ENCODE peak calls at places on chromosome 14, in nine cellular contexts. One of them, this sample, is unnamed.

GRCh38 chr14:90398315-90398811 is 1.5 kb downstream of the CALM1 start:
- DNase-seq in K562: peak; percentile 21
- DNase-seq in hepatocyte: peak; percentile 47
- DNase-seq in GM23248: peak; percentile 64
- DNase-seq in keratinocyte: no peak
- DNase-seq in GM12878: no peak
- DNase-seq in OCI-LY7: peak; percentile 76
- DNase-seq in neural progenitor cell: peak; percentile 61
- DNase-seq in IMR-90: no peak
- DNase-seq in this sample: peak; percentile 90

GRCh38 chr14:93954900-93955891 is 21.2 kb downstream of the ASB2 start:
- DNase-seq in GM23248: no peak
- DNase-seq in GM12878: no peak
- DNase-seq in hepatocyte: no peak
- DNase-seq in OCI-LY7: peak; percentile 79
- DNase-seq in K562: no peak
- DNase-seq in keratinocyte: no peak
- DNase-seq in IMR-90: no peak
- DNase-seq in neural progenitor cell: no peak
- DNase-seq in this sample: peak; percentile 45

GRCh38 chr14:34678306-34678705 is 36.1 kb downstream of the CFL2 start:
- DNase-seq in IMR-90: no peak
- DNase-seq in K562: no peak
- DNase-seq in neural progenitor cell: no peak
- DNase-seq in keratinocyte: no peak
- DNase-seq in hepatocyte: no peak
- DNase-seq in OCI-LY7: no peak
- DNase-seq in GM23248: peak; percentile 81
- DNase-seq in GM12878: no peak
- DNase-seq in this sample: no peak

GRCh38 chr14:100339757-100340453 is 16.8 kb downstream of the SLC25A47 start:
- DNase-seq in neural progenitor cell: no peak
- DNase-seq in keratinocyte: no peak
- DNase-seq in OCI-LY7: no peak
- DNase-seq in hepatocyte: no peak
- DNase-seq in GM23248: no peak
- DNase-seq in IMR-90: no peak
- DNase-seq in GM12878: no peak
- DNase-seq in K562: no peak
- DNase-seq in this sample: peak; percentile 14

GRCh38 chr14:92925446-92925845 is 2.5 kb downstream of the CHGA start:
- DNase-seq in keratinocyte: no peak
- DNase-seq in hepatocyte: no peak
- DNase-seq in GM23248: no peak
- DNase-seq in OCI-LY7: no peak
- DNase-seq in IMR-90: no peak
- DNase-seq in GM12878: no peak
- DNase-seq in K562: no peak
- DNase-seq in neural progenitor cell: no peak
- DNase-seq in this sample: peak; percentile 80

GRCh38 chr14:67477926-67478915 is 10.3 kb downstream of the TMEM229B start:
- DNase-seq in neural progenitor cell: no peak
- DNase-seq in K562: no peak
- DNase-seq in GM12878: no peak
- DNase-seq in GM23248: no peak
- DNase-seq in OCI-LY7: no peak
- DNase-seq in IMR-90: no peak
- DNase-seq in hepatocyte: no peak
- DNase-seq in keratinocyte: no peak
- DNase-seq in this sample: no peak

GRCh38 chr14:56491299-56492285 is 88.0 kb upstream of the TMEM260 start:
- DNase-seq in keratinocyte: peak; percentile 9
- DNase-seq in OCI-LY7: peak; percentile 62
- DNase-seq in IMR-90: peak; percentile 49
- DNase-seq in GM23248: peak; percentile 61
- DNase-seq in K562: peak; percentile 12
- DNase-seq in hepatocyte: peak; percentile 81
- DNase-seq in neural progenitor cell: peak; percentile 91
- DNase-seq in GM12878: peak; percentile 11
- DNase-seq in this sample: no peak

GRCh38 chr14:73467377-73467776 is 9.0 kb upstream of the NUMB start:
- DNase-seq in GM23248: peak; percentile 87
- DNase-seq in keratinocyte: no peak
- DNase-seq in hepatocyte: no peak
- DNase-seq in neural progenitor cell: no peak
- DNase-seq in GM12878: no peak
- DNase-seq in OCI-LY7: no peak
- DNase-seq in IMR-90: peak; percentile 59
- DNase-seq in K562: peak; percentile 75
- DNase-seq in this sample: no peak

GRCh38 chr14:73634333-73634833 is 10.4 kb upstream of the DNAL1 start:
- DNase-seq in IMR-90: no peak
- DNase-seq in neural progenitor cell: peak; percentile 82
- DNase-seq in OCI-LY7: no peak
- DNase-seq in keratinocyte: no peak
- DNase-seq in K562: no peak
- DNase-seq in hepatocyte: peak; percentile 66
- DNase-seq in GM23248: peak; percentile 28
- DNase-seq in GM12878: no peak
- DNase-seq in this sample: peak; percentile 73

DNA sequence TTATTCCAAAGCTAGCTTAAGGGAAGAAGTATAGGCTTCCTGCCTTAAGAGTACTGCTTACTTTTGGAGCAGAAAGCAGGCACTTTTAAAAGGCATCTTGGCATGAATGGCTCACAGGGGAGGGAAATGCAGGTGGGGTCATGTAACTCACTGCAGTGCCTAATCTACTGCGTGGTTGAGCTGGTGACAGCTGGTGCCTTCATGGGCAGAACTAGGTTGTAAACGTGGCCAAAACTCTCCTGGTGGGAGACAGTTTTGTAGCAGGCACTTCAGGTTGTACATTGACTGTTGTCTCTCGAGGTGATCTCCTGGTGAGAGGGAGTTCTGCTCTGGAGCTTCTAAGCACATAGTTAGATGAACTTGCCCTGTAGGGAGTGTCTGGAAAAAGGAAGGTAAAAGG is 962.5 kb downstream of the DIO2 start:
- DNase-seq in hepatocyte: no peak
- DNase-seq in IMR-90: no peak
- DNase-seq in OCI-LY7: no peak
- DNase-seq in neural progenitor cell: no peak
- DNase-seq in K562: no peak
- DNase-seq in GM23248: no peak
- DNase-seq in keratinocyte: no peak
- DNase-seq in GM12878: no peak
- DNase-seq in this sample: no peak
- H2AFZ ChIP-seq in hepatocyte: no peak overlapping the region
- H2AFZ ChIP-seq in IMR-90: no peak overlapping the region
- H2AFZ ChIP-seq in OCI-LY7: no peak overlapping the region
- H2AFZ ChIP-seq in neural progenitor cell: no peak overlapping the region
- H2AFZ ChIP-seq in K562: no peak overlapping the region
- H2AFZ ChIP-seq in GM23248: no peak overlapping the region
- H2AFZ ChIP-seq in keratinocyte: no peak overlapping the region
- H2AFZ ChIP-seq in GM12878: no peak overlapping the region
- H2AFZ ChIP-seq in this sample: no peak overlapping the region

DNA sequence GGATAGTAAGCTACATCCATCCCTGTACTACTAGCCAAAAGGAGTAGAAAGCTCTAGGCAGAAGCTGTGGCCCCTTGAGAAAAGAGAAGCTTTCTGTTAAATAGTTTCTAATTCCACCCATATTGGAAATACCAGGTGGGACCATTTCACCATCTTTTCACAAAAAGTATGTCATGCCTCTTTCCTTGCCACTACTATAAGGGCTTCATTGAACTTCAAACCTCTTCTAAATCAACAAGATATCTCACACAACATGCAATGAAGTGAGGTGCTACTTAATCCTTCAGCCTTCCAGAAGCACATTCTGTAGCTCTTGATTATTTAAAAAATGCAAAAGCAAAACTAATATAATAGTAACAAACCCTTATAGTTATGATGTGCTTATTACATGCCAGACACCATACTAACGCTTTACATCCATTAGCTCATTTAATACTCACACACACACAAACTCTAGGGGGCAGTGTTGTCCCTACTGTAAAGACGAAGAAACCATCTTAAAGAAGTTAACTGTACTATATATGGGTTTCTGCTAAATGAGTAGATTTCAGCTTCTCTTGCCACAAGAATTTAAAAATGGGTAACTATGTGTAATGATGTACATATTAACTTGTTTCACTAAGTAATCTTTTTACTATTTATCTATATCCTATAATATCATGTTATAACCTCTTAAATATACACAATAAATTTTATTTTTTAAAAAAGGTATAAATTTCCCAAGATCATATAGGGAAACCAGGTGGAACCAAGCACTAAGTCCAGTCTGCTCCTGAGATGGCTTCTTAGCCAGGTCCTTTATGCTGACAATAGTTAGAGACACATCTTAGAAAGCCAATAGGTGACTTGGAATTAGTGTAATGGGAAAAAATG is 124.4 kb downstream of the RPS29 start:
- DNase-seq in IMR-90: peak; percentile 81
- DNase-seq in neural progenitor cell: peak; percentile 76
- DNase-seq in keratinocyte: peak; percentile 55
- DNase-seq in OCI-LY7: peak; percentile 83
- DNase-seq in GM23248: peak; percentile 84
- DNase-seq in hepatocyte: peak; percentile 89
- DNase-seq in GM12878: peak; percentile 43
- DNase-seq in K562: peak; percentile 17
- DNase-seq in this sample: peak; percentile 29
- H3K27ac ChIP-seq in IMR-90: no peak overlapping the region
- H3K27ac ChIP-seq in neural progenitor cell: no peak overlapping the region
- H3K27ac ChIP-seq in keratinocyte: no peak overlapping the region
- H3K27ac ChIP-seq in OCI-LY7: no peak overlapping the region
- H3K27ac ChIP-seq in GM23248: no peak overlapping the region
- H3K27ac ChIP-seq in hepatocyte: no peak overlapping the region
- H3K27ac ChIP-seq in GM12878: no peak overlapping the region
- H3K27ac ChIP-seq in K562: no peak overlapping the region
- H3K27ac ChIP-seq in this sample: no peak overlapping the region

DNA sequence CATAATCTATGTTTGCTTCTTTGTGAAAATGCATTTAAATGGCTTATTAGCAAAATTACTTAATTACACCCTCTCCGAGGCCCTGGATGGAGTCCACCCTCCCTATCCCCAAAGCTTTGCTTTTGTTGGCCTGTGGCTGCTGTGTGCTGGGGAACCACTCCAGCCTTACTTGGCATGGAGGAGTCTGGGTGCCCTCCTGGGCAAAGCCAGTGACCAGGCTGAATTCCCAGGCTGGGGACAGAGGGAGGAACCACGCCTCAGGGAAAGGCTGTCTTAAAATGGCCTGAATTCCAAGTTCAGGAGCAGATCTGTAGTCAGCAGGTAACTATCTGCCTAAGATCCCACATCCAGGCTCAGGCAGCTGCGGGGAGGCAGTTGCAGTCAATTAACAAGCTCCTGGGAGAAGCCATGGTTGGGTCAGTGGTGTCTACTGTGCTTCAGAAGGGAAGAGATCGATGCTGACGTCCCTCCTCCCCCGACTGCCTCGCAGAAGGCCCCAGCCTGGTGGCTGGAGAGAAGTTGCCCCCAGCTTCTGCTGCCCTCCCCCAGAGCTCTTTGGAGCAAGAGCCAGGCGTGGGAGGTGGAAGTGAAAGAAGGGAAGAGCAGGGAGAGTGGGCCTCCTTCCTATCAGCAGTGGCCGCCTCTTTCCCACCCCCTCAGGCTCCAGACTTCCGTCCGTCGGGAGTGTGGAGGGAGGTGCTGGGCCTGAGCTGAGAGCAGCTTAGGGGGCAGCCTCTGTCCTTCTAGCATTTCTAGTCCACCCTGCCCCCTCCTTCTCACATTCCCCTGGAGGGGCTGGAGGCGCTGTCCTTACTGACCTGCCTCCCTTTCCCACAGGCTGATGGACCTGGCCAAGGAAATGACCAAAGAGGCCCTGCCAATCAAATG is 11.3 kb downstream of the VASH1 start:
- DNase-seq in K562: peak; percentile 65
- DNase-seq in GM23248: no peak
- DNase-seq in keratinocyte: no peak
- DNase-seq in IMR-90: peak; percentile 61
- DNase-seq in GM12878: no peak
- DNase-seq in neural progenitor cell: peak; percentile 42
- DNase-seq in OCI-LY7: no peak
- DNase-seq in hepatocyte: peak; percentile 65
- DNase-seq in this sample: peak; percentile 93
- H2AFZ ChIP-seq in K562: peak overlapping the region; percentile 92
- H2AFZ ChIP-seq in GM23248: peak overlapping the region; percentile 39
- H2AFZ ChIP-seq in keratinocyte: no peak overlapping the region
- H2AFZ ChIP-seq in IMR-90: peak overlapping the region; percentile 90
- H2AFZ ChIP-seq in GM12878: no peak overlapping the region
- H2AFZ ChIP-seq in neural progenitor cell: no peak overlapping the region
- H2AFZ ChIP-seq in OCI-LY7: no peak overlapping the region
- H2AFZ ChIP-seq in hepatocyte: no peak overlapping the region
- H2AFZ ChIP-seq in this sample: peak overlapping the region; percentile 84

GRCh38 chr14:22097072-22097471 is 423.5 kb upstream of the OR4E1 start:
- DNase-seq in GM12878: no peak
- DNase-seq in hepatocyte: no peak
- DNase-seq in IMR-90: no peak
- DNase-seq in K562: no peak
- DNase-seq in OCI-LY7: no peak
- DNase-seq in GM23248: no peak
- DNase-seq in neural progenitor cell: no peak
- DNase-seq in keratinocyte: no peak
- DNase-seq in this sample: no peak
- H3K27ac ChIP-seq in GM12878: no peak overlapping the region
- H3K27ac ChIP-seq in hepatocyte: no peak overlapping the region
- H3K27ac ChIP-seq in IMR-90: no peak overlapping the region
- H3K27ac ChIP-seq in K562: no peak overlapping the region
- H3K27ac ChIP-seq in OCI-LY7: no peak overlapping the region
- H3K27ac ChIP-seq in GM23248: no peak overlapping the region
- H3K27ac ChIP-seq in neural progenitor cell: no peak overlapping the region
- H3K27ac ChIP-seq in keratinocyte: no peak overlapping the region
- H3K27ac ChIP-seq in this sample: no peak overlapping the region

GRCh38 chr14:38079268-38079667 is 128.4 kb upstream of the SSTR1 start:
- DNase-seq in K562: no peak
- DNase-seq in GM23248: peak; percentile 69
- DNase-seq in IMR-90: peak; percentile 43
- DNase-seq in keratinocyte: no peak
- DNase-seq in neural progenitor cell: no peak
- DNase-seq in OCI-LY7: no peak
- DNase-seq in hepatocyte: peak; percentile 16
- DNase-seq in GM12878: peak; percentile 4
- DNase-seq in this sample: no peak

GRCh38 chr14:38074754-38075153 is 132.9 kb upstream of the SSTR1 start:
- DNase-seq in GM23248: no peak
- DNase-seq in hepatocyte: no peak
- DNase-seq in IMR-90: no peak
- DNase-seq in OCI-LY7: no peak
- DNase-seq in neural progenitor cell: no peak
- DNase-seq in keratinocyte: no peak
- DNase-seq in GM12878: no peak
- DNase-seq in K562: no peak
- DNase-seq in this sample: no peak

GRCh38 chr14:38079886-38080285 is 127.8 kb upstream of the SSTR1 start:
- DNase-seq in hepatocyte: no peak
- DNase-seq in neural progenitor cell: no peak
- DNase-seq in K562: no peak
- DNase-seq in OCI-LY7: no peak
- DNase-seq in GM12878: no peak
- DNase-seq in IMR-90: no peak
- DNase-seq in keratinocyte: no peak
- DNase-seq in GM23248: no peak
- DNase-seq in this sample: no peak

GRCh38 chr14:38080696-38081095 is 127.0 kb upstream of the SSTR1 start:
- DNase-seq in OCI-LY7: no peak
- DNase-seq in keratinocyte: no peak
- DNase-seq in IMR-90: no peak
- DNase-seq in GM23248: no peak
- DNase-seq in GM12878: no peak
- DNase-seq in neural progenitor cell: no peak
- DNase-seq in hepatocyte: no peak
- DNase-seq in K562: no peak
- DNase-seq in this sample: no peak

GRCh38 chr14:38078393-38078792 is 129.3 kb upstream of the SSTR1 start:
- DNase-seq in keratinocyte: no peak
- DNase-seq in GM23248: no peak
- DNase-seq in OCI-LY7: peak; percentile 17
- DNase-seq in neural progenitor cell: no peak
- DNase-seq in GM12878: no peak
- DNase-seq in hepatocyte: no peak
- DNase-seq in IMR-90: no peak
- DNase-seq in K562: no peak
- DNase-seq in this sample: no peak
- H2AFZ ChIP-seq in keratinocyte: no peak overlapping the region
- H2AFZ ChIP-seq in GM23248: no peak overlapping the region
- H2AFZ ChIP-seq in OCI-LY7: peak overlapping the region; percentile 17
- H2AFZ ChIP-seq in neural progenitor cell: no peak overlapping the region
- H2AFZ ChIP-seq in GM12878: no peak overlapping the region
- H2AFZ ChIP-seq in hepatocyte: no peak overlapping the region
- H2AFZ ChIP-seq in IMR-90: no peak overlapping the region
- H2AFZ ChIP-seq in K562: no peak overlapping the region
- H2AFZ ChIP-seq in this sample: no peak overlapping the region

This sample was measured in osteoblast.